ENCODE peak calls at places on chromosomes 4 and X, in six cellular contexts. K is astrocyte of the hippocampus; T is effector memory CD8-positive, alpha-beta T cell; F is kidney; P is HS-5; W is SK-MEL-5. L is an unnamed sample.

GRCh38 chr4:61511716-61512488 is 311.8 kb downstream of the ADGRL3 start:
- DNase-seq in K (peak), T (no peak), F (no peak), P (peak), W (no peak), L (no peak)

GRCh38 chr4:158809611-158810486 is 41.0 kb downstream of the FNIP2 start:
- DNase-seq in K (peak), T (no peak), F (no peak), P (no peak), W (peak), L (peak)

GRCh38 chr4:138958519-138958918 is 57.1 kb upstream of the NOCT start:
- DNase-seq in K (no peak), T (no peak), F (no peak), P (no peak), W (no peak), L (no peak)

GRCh38 chr4:101355246-101355645 is 7.9 kb upstream of the PPP3CA start:
- DNase-seq in K (no peak), T (no peak), F (no peak), P (no peak), W (no peak), L (no peak)

GRCh38 chrX:64192673-64193072 is 12.8 kb downstream of the AMER1 start:
- DNase-seq in K (no peak), T (no peak), F (no peak), P (no peak), W (no peak), L (no peak)

GRCh38 chr4:57475424-57475823 is 365.2 kb upstream of the IGFBP7 start:
- DNase-seq in K (no peak), T (no peak), F (no peak), P (no peak), W (no peak), L (no peak)

GRCh38 chrX:68842781-68843581 is 14.2 kb downstream of the EFNB1 start:
- DNase-seq in K (peak), T (no peak), F (peak), P (no peak), W (no peak), L (no peak)

GRCh38 chr4:143438710-143439109 is 74.8 kb upstream of the SMARCA5 start:
- DNase-seq in K (no peak), T (no peak), F (no peak), P (no peak), W (no peak), L (no peak)

GRCh38 chr4:152102184-152103000 is 341.6 kb upstream of the GATB start:
- DNase-seq in K (peak), T (no peak), F (no peak), P (peak), W (no peak), L (no peak)

GRCh38 chr4:959338-960139 is 13.8 kb downstream of the DGKQ start:
- DNase-seq in K (no peak), T (no peak), F (peak), P (no peak), W (no peak), L (no peak)

GRCh38 chr4:156169011-156169410 is 215.3 kb upstream of the CTSO start:
- DNase-seq in K (peak), T (no peak), F (no peak), P (peak), W (peak), L (no peak)

GRCh38 chrX:68718443-68718820 is 71.0 kb downstream of the STARD8 start:
- DNase-seq in K (no peak), T (no peak), F (no peak), P (no peak), W (no peak), L (no peak)

GRCh38 chrX:97026406-97026805 is 142.7 kb downstream of the RPA4 start:
- DNase-seq in K (peak), T (no peak), F (no peak), P (no peak), W (peak), L (no peak)

GRCh38 chrX:109848451-109849050 is 115.5 kb upstream of the ACSL4 start:
- DNase-seq in K (no peak), T (no peak), F (no peak), P (no peak), W (no peak), L (no peak)

L was measured in LNCaP clone FGC.